ENCODE peak calls at places on chromosomes 12 and 14, in six cellular contexts. W is stimulated activated CD4-positive, alpha-beta T cell treated with anti-CD3 and anti-CD28 coated beads, Interleukin-2, amount 100 ng/mL, for 48 hours; P is NCI-H1105; T is bronchial epithelial cell; Z is DMS153; S is left ventricle myocardium inferior. U is an unnamed sample.

GRCh38 chr14:92425101-92425500 is 88.5 kb upstream of the RIN3 start:
- DNase-seq in S (no peak), W (no peak), Z (no peak), T (peak; percentile 73), P (no peak), U (no peak)

GRCh38 chr12:127145929-127146789 is 1120.8 kb upstream of the TMEM132C start:
- DNase-seq in Z (peak; percentile 57), S (peak; percentile 79), P (no peak), W (peak; percentile 50), T (peak; percentile 40), U (no peak)

GRCh38 chr14:77120771-77121743 is 20.5 kb downstream of the ZDHHC22 start:
- DNase-seq in Z (no peak), W (no peak), T (no peak), P (peak; percentile 31), S (no peak), U (peak; percentile 58)

GRCh38 chr12:47032644-47033043 is 46.8 kb upstream of the PCED1B start:
- DNase-seq in Z (peak; percentile 59), T (peak; percentile 71), S (no peak), W (no peak), P (peak; percentile 25), U (no peak)

GRCh38 chr12:121283841-121284240 is 12.7 kb downstream of the CAMKK2 start:
- DNase-seq in W (no peak), T (no peak), S (no peak), Z (no peak), P (no peak), U (no peak)

GRCh38 chr14:64478634-64479250 is 13.4 kb downstream of the AKAP5 start:
- DNase-seq in T (peak; percentile 24), S (no peak), W (no peak), Z (no peak), P (no peak), U (peak; percentile 35)

GRCh38 chr12:32789911-32790310 is 34.2 kb upstream of the YARS2 start:
- DNase-seq in T (no peak), W (no peak), Z (no peak), P (no peak), S (no peak), U (no peak)

GRCh38 chr12:132292328-132293319 is 36.8 kb downstream of the GALNT9 start:
- DNase-seq in P (no peak), W (no peak), Z (no peak), T (no peak), S (no peak), U (no peak)

GRCh38 chr12:61355105-61355504 is 905.1 kb upstream of the USP15 start:
- DNase-seq in S (no peak), Z (no peak), W (no peak), P (no peak), T (no peak), U (no peak)

GRCh38 chr12:124617615-124618014 is 50.2 kb upstream of the NCOR2 start:
- DNase-seq in Z (peak; percentile 79), S (peak; percentile 70), W (no peak), T (no peak), P (peak; percentile 79), U (no peak)

GRCh38 chr12:93805736-93806141 is 128.6 kb downstream of the CRADD start:
- DNase-seq in Z (no peak), W (no peak), P (no peak), T (no peak), S (no peak), U (no peak)

GRCh38 chr12:13205809-13206559 is 9.5 kb downstream of the EMP1 start:
- DNase-seq in T (peak; percentile 95), W (peak; percentile 15), Z (no peak), P (no peak), S (no peak), U (no peak)

GRCh38 chr14:103061482-103061976 is 4.2 kb upstream of the CDC42BPB start:
- DNase-seq in W (no peak), S (no peak), Z (no peak), P (no peak), T (no peak), U (no peak)

GRCh38 chr12:50058743-50059312 is 1.4 kb downstream of the ASIC1 start:
- DNase-seq in Z (no peak), P (no peak), S (no peak), T (no peak), W (no peak), U (no peak)

GRCh38 chr12:124992874-124993567 is 424 bp upstream of the BRI3BP start:
- DNase-seq in S (no peak), W (peak; percentile 78), T (peak; percentile 79), Z (peak; percentile 91), P (peak; percentile 95), U (no peak)

GRCh38 chr12:109925185-109925835 is 25.2 kb downstream of the TCHP start:
- DNase-seq in S (no peak), T (no peak), W (no peak), P (no peak), Z (no peak), U (no peak)

GRCh38 chr12:47715877-47716548 is 9.3 kb downstream of the ENDOU start:
- DNase-seq in S (no peak), Z (no peak), T (no peak), W (no peak), P (no peak), U (no peak)

GRCh38 chr14:74913986-74914573 is 9.0 kb downstream of the RPS6KL1 start:
- DNase-seq in P (no peak), S (peak; percentile 74), Z (no peak), T (peak; percentile 55), W (no peak), U (no peak)

GRCh38 chr12:116236148-116236731 is 41.3 kb downstream of the MED13L start:
- DNase-seq in S (peak; percentile 33), W (peak; percentile 15), Z (peak; percentile 35), P (peak; percentile 61), T (peak; percentile 50), U (peak; percentile 74)

U was measured in NCI-H446.